ENCODE peak calls at places on chromosome 19, in four cellular contexts. One of them, this sample, is unnamed.

GRCh38 chr19:54390942-54391577 is 24.2 kb upstream of the TTYH1 start:
- DNase-seq in small intestine: peak; percentile 56
- DNase-seq in brain microvascular endothelial cell: peak; percentile 26
- DNase-seq in fibroblast of lung: peak; percentile 50
- DNase-seq in this sample: peak; percentile 20

GRCh38 chr19:1882089-1882785 is 3.1 kb downstream of the ABHD17A start:
- DNase-seq in small intestine: peak; percentile 62
- DNase-seq in brain microvascular endothelial cell: no peak
- DNase-seq in fibroblast of lung: no peak
- DNase-seq in this sample: no peak

GRCh38 chr19:29263305-29264080 is 50.5 kb upstream of the UQCRFS1 start:
- DNase-seq in small intestine: peak; percentile 37
- DNase-seq in brain microvascular endothelial cell: peak; percentile 35
- DNase-seq in fibroblast of lung: no peak
- DNase-seq in this sample: no peak

GRCh38 chr19:19554074-19555023 is 16.3 kb downstream of the CILP2 start:
- DNase-seq in small intestine: peak; percentile 51
- DNase-seq in brain microvascular endothelial cell: no peak
- DNase-seq in fibroblast of lung: peak; percentile 36
- DNase-seq in this sample: no peak

GRCh38 chr19:51948979-51949378 is 21.7 kb downstream of the ZNF613 start:
- DNase-seq in small intestine: no peak
- DNase-seq in brain microvascular endothelial cell: peak; percentile 16
- DNase-seq in fibroblast of lung: peak; percentile 37
- DNase-seq in this sample: no peak

GRCh38 chr19:38412961-38413360 is 10.1 kb downstream of the FAM98C start:
- DNase-seq in small intestine: no peak
- DNase-seq in brain microvascular endothelial cell: no peak
- DNase-seq in fibroblast of lung: no peak
- DNase-seq in this sample: no peak

GRCh38 chr19:2731181-2732117 is 8.4 kb downstream of the SLC39A3 start:
- DNase-seq in small intestine: no peak
- DNase-seq in brain microvascular endothelial cell: no peak
- DNase-seq in fibroblast of lung: no peak
- DNase-seq in this sample: no peak

GRCh38 chr19:3381701-3382372 is 15.5 kb downstream of the NFIC start:
- DNase-seq in small intestine: no peak
- DNase-seq in brain microvascular endothelial cell: no peak
- DNase-seq in fibroblast of lung: no peak
- DNase-seq in this sample: no peak

GRCh38 chr19:14122924-14123323 is 5.4 kb upstream of the PRKACA start:
- DNase-seq in small intestine: no peak
- DNase-seq in brain microvascular endothelial cell: no peak
- DNase-seq in fibroblast of lung: no peak
- DNase-seq in this sample: no peak

GRCh38 chr19:11833541-11833940 is 15.0 kb upstream of the ZNF439 start:
- DNase-seq in small intestine: no peak
- DNase-seq in brain microvascular endothelial cell: no peak
- DNase-seq in fibroblast of lung: no peak
- DNase-seq in this sample: no peak

GRCh38 chr19:51407631-51408131 is 9.8 kb downstream of the SIGLEC10 start:
- DNase-seq in small intestine: peak; percentile 59
- DNase-seq in brain microvascular endothelial cell: peak; percentile 23
- DNase-seq in fibroblast of lung: no peak
- DNase-seq in this sample: no peak

GRCh38 chr19:14050512-14050911 is 11.4 kb downstream of the PALM3 start:
- DNase-seq in small intestine: no peak
- DNase-seq in brain microvascular endothelial cell: no peak
- DNase-seq in fibroblast of lung: no peak
- DNase-seq in this sample: no peak

GRCh38 chr19:50427997-50428425 is 4.7 kb upstream of the MYBPC2 start:
- DNase-seq in small intestine: peak; percentile 66
- DNase-seq in brain microvascular endothelial cell: peak; percentile 73
- DNase-seq in fibroblast of lung: peak; percentile 76
- DNase-seq in this sample: peak; percentile 43

GRCh38 chr19:35142531-35143230 is 374 bp upstream of the FXYD7 start:
- DNase-seq in small intestine: peak; percentile 13
- DNase-seq in brain microvascular endothelial cell: no peak
- DNase-seq in fibroblast of lung: no peak
- DNase-seq in this sample: peak; percentile 55

GRCh38 chr19:17086811-17087210 is 11.2 kb downstream of the MYO9B start:
- DNase-seq in small intestine: no peak
- DNase-seq in brain microvascular endothelial cell: no peak
- DNase-seq in fibroblast of lung: no peak
- DNase-seq in this sample: no peak

GRCh38 chr19:6039541-6040225 is 61.7 kb upstream of the RANBP3 start:
- DNase-seq in small intestine: no peak
- DNase-seq in brain microvascular endothelial cell: no peak
- DNase-seq in fibroblast of lung: peak; percentile 74
- DNase-seq in this sample: no peak

GRCh38 chr19:19532806-19533701 is 4.3 kb downstream of the YJEFN3 start:
- DNase-seq in small intestine: no peak
- DNase-seq in brain microvascular endothelial cell: no peak
- DNase-seq in fibroblast of lung: no peak
- DNase-seq in this sample: no peak

GRCh38 chr19:1189419-1189818 is 15.4 kb upstream of the SBNO2 start:
- DNase-seq in small intestine: no peak
- DNase-seq in brain microvascular endothelial cell: no peak
- DNase-seq in fibroblast of lung: peak; percentile 71
- DNase-seq in this sample: no peak

GRCh38 chr19:56964526-56964925 is 124.0 kb upstream of the PEG3 start:
- DNase-seq in small intestine: no peak
- DNase-seq in brain microvascular endothelial cell: no peak
- DNase-seq in fibroblast of lung: no peak
- DNase-seq in this sample: no peak

GRCh38 chr19:29121684-29122083 is 91.3 kb downstream of the UQCRFS1 start:
- DNase-seq in small intestine: peak; percentile 2
- DNase-seq in brain microvascular endothelial cell: no peak
- DNase-seq in fibroblast of lung: no peak
- DNase-seq in this sample: no peak

GRCh38 chr19:55495646-55496349 is 7.6 kb downstream of the SSC5D start:
- DNase-seq in small intestine: no peak
- DNase-seq in brain microvascular endothelial cell: no peak
- DNase-seq in fibroblast of lung: no peak
- DNase-seq in this sample: no peak

GRCh38 chr19:36030264-36031148 is 2.2 kb downstream of the CLIP3 start:
- DNase-seq in small intestine: no peak
- DNase-seq in brain microvascular endothelial cell: no peak
- DNase-seq in fibroblast of lung: peak; percentile 11
- DNase-seq in this sample: no peak

GRCh38 chr19:39126593-39127187 is 1.1 kb downstream of the PAK4 start:
- DNase-seq in small intestine: peak; percentile 95
- DNase-seq in brain microvascular endothelial cell: no peak
- DNase-seq in fibroblast of lung: peak; percentile 38
- DNase-seq in this sample: no peak

GRCh38 chr19:48206402-48207093 is 36.1 kb downstream of the ZSWIM9 start:
- DNase-seq in small intestine: no peak
- DNase-seq in brain microvascular endothelial cell: no peak
- DNase-seq in fibroblast of lung: no peak
- DNase-seq in this sample: no peak

GRCh38 chr19:23956051-23956450 is 41.4 kb downstream of the ZNF726 start:
- DNase-seq in small intestine: no peak
- DNase-seq in brain microvascular endothelial cell: no peak
- DNase-seq in fibroblast of lung: no peak
- DNase-seq in this sample: no peak

GRCh38 chr19:33524024-33524664 is 2.6 kb upstream of the PEPD start:
- DNase-seq in small intestine: no peak
- DNase-seq in brain microvascular endothelial cell: no peak
- DNase-seq in fibroblast of lung: no peak
- DNase-seq in this sample: peak; percentile 25

GRCh38 chr19:42199440-42200115 is 17.9 kb downstream of the DEDD2 start:
- DNase-seq in small intestine: peak; percentile 32
- DNase-seq in brain microvascular endothelial cell: no peak
- DNase-seq in fibroblast of lung: no peak
- DNase-seq in this sample: no peak
- H3K4me3 ChIP-seq in small intestine: peak overlapping the region; percentile 13
- H3K4me3 ChIP-seq in brain microvascular endothelial cell: no peak overlapping the region
- H3K4me3 ChIP-seq in fibroblast of lung: no peak overlapping the region
- H3K4me3 ChIP-seq in this sample: no peak overlapping the region

DNA sequence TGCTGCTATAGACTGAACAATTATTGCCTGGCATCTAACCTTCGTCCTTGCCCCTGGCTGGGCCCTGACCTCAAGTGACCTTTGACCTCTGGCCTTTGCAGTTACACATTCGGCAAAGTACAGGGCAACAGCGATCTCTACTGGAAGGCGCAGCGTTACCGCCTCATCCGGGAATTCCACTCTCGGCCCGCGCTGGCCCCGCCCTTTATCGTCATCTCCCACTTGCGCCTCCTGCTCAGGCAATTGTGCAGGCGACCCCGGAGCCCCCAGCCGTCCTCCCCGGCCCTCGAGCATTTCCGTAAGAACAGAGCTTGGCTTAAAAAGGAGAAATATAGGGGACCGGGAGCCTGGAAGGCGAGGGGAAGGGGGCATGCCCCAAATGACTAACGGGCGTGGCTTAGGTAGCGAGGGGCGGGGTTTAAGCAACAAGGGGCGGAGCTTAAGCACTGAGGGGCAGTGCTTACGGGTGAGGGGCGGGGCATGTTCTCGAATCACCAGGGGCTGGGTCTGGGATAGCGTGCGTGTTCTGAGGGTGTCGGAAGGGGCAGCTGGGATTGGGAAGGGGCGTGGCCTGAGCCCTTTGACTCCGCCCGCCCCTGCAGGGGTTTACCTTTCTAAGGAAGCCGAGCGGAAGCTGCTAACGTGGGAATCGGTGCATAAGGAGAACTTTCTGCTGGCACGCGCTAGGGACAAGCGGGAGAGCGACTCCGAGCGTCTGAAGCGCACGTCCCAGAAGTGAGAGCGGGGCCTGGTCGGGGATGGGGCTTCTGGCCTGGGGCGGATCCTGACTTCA is 52.7 kb downstream of the TRPM4 start:
- DNase-seq in small intestine: no peak
- DNase-seq in brain microvascular endothelial cell: no peak
- DNase-seq in fibroblast of lung: no peak
- DNase-seq in this sample: peak; percentile 47
- H3K4me3 ChIP-seq in small intestine: no peak overlapping the region
- H3K4me3 ChIP-seq in brain microvascular endothelial cell: peak overlapping the region; percentile 34
- H3K4me3 ChIP-seq in fibroblast of lung: peak overlapping the region; percentile 17
- H3K4me3 ChIP-seq in this sample: peak overlapping the region; percentile 14

GRCh38 chr19:18173054-18173571 is 500 bp upstream of the IFI30 start:
- DNase-seq in small intestine: no peak
- DNase-seq in brain microvascular endothelial cell: no peak
- DNase-seq in fibroblast of lung: no peak
- DNase-seq in this sample: peak; percentile 40
- H3K4me3 ChIP-seq in small intestine: no peak overlapping the region
- H3K4me3 ChIP-seq in brain microvascular endothelial cell: peak overlapping the region; percentile 65
- H3K4me3 ChIP-seq in fibroblast of lung: no peak overlapping the region
- H3K4me3 ChIP-seq in this sample: peak overlapping the region; percentile 51

GRCh38 chr19:13024126-13024957 is 29.1 kb downstream of the NFIX start:
- DNase-seq in small intestine: no peak
- DNase-seq in brain microvascular endothelial cell: no peak
- DNase-seq in fibroblast of lung: peak; percentile 67
- DNase-seq in this sample: no peak

GRCh38 chr19:13023666-13024065 is 28.4 kb downstream of the NFIX start:
- DNase-seq in small intestine: no peak
- DNase-seq in brain microvascular endothelial cell: no peak
- DNase-seq in fibroblast of lung: peak; percentile 53
- DNase-seq in this sample: no peak

GRCh38 chr19:13022111-13022858 is 27.0 kb downstream of the NFIX start:
- DNase-seq in small intestine: peak; percentile 54
- DNase-seq in brain microvascular endothelial cell: peak; percentile 22
- DNase-seq in fibroblast of lung: peak; percentile 70
- DNase-seq in this sample: peak; percentile 62

GRCh38 chr19:13024958-13025653 is 29.8 kb downstream of the NFIX start:
- DNase-seq in small intestine: peak; percentile 54
- DNase-seq in brain microvascular endothelial cell: no peak
- DNase-seq in fibroblast of lung: peak; percentile 52
- DNase-seq in this sample: no peak

GRCh38 chr19:13022859-13023636 is 27.8 kb downstream of the NFIX start:
- DNase-seq in small intestine: peak; percentile 56
- DNase-seq in brain microvascular endothelial cell: peak; percentile 74
- DNase-seq in fibroblast of lung: peak; percentile 98
- DNase-seq in this sample: peak; percentile 95
- H3K4me3 ChIP-seq in small intestine: peak overlapping the region; percentile 44
- H3K4me3 ChIP-seq in brain microvascular endothelial cell: peak overlapping the region; percentile 55
- H3K4me3 ChIP-seq in fibroblast of lung: peak overlapping the region; percentile 87
- H3K4me3 ChIP-seq in this sample: peak overlapping the region; percentile 40

DNA sequence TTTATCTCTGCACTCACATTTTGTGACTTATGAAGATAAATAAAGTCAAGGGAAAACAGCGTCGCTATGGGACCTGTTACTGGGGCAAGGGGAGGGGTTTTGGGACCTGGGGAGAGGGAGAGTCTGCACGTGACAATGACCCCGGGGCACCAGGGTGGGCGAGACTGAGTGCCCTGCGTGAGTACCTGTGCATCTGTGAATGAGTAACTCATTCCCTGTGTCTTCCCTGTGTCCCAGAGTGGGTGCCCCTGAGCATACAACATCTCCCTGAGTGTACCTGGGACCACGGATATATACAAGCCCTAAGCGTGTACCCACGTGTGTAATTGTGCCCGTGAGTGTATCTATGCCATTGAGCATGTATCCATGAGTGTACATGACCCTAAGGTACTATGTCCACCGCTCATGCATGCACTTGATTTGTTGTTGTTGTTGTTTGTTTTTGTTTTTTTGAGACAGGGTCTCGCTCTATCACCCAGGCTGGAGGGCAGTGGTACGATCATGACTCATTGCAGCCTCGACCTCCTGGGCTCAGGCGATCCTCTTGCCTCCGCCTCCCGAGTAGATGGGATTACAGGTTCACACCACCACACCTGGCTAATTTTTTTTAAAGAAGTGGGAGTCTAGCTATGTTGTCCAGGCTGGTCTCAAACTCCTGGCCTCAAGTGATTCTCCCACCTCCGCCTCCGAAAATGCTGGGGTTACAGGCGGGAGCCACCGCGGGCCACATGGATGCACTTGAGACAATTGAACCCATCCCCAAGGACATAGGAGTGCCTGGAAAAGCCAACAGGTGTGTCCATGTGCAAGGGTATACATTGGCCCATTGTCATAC is 645 bp upstream of the TRAPPC5 start:
- DNase-seq in small intestine: no peak
- DNase-seq in brain microvascular endothelial cell: no peak
- DNase-seq in fibroblast of lung: no peak
- DNase-seq in this sample: no peak
- H3K4me3 ChIP-seq in small intestine: peak overlapping the region; percentile 98
- H3K4me3 ChIP-seq in brain microvascular endothelial cell: peak overlapping the region; percentile 37
- H3K4me3 ChIP-seq in fibroblast of lung: peak overlapping the region; percentile 46
- H3K4me3 ChIP-seq in this sample: peak overlapping the region; percentile 96